ENCODE peak calls at places on chromosome 7, in eight cellular contexts. R, Y, F, G, K, D, E and B are unnamed samples.

GRCh38 chr7:21355406-21355874 is 72.4 kb upstream of the SP4 start:
- DNase-seq in D (no peak), Y (no peak), G (no peak), K (no peak), E (no peak), F (no peak), R (no peak), B (no peak)

GRCh38 chr7:24757799-24758275 is 573 bp upstream of the GSDME start:
- DNase-seq in D (peak), Y (no peak), F (no peak), R (peak), K (no peak), E (no peak), G (no peak), B (no peak)

GRCh38 chr7:158957921-158958471 is 101.6 kb downstream of the DYNC2I1 start:
- DNase-seq in Y (no peak), K (no peak), G (peak), R (no peak), F (no peak), D (no peak), E (no peak), B (no peak)

GRCh38 chr7:126460664-126461063 is 792.1 kb downstream of the GRM8 start:
- DNase-seq in G (no peak), K (no peak), Y (no peak), D (no peak), E (no peak), F (no peak), R (no peak), B (no peak)

GRCh38 chr7:152925412-152926147 is 166.0 kb downstream of the ACTR3B start:
- DNase-seq in R (no peak), K (no peak), F (no peak), Y (no peak), E (no peak), G (no peak), D (peak), B (peak)

GRCh38 chr7:81159402-81159801 is 240.6 kb upstream of the SEMA3C start:
- DNase-seq in Y (peak), G (no peak), F (no peak), R (no peak), D (no peak), K (no peak), E (no peak), B (no peak)

GRCh38 chr7:140607441-140607989 is 33.1 kb downstream of the DENND2A start:
- DNase-seq in R (peak), E (peak), D (no peak), Y (no peak), F (peak), G (no peak), K (peak), B (no peak)

GRCh38 chr7:9557853-9558252 is 1124.4 kb downstream of the NXPH1 start:
- DNase-seq in E (no peak), Y (no peak), R (no peak), D (no peak), G (no peak), K (no peak), F (no peak), B (no peak)

GRCh38 chr7:115357213-115357999 is 435.5 kb downstream of the MDFIC start:
- DNase-seq in E (no peak), R (no peak), D (no peak), G (no peak), Y (no peak), F (no peak), K (no peak), B (no peak)

GRCh38 chr7:24435002-24435401 is 138.2 kb upstream of the PALS2 start:
- DNase-seq in D (peak), E (no peak), K (no peak), R (no peak), G (no peak), F (no peak), Y (no peak), B (no peak)

GRCh38 chr7:112759905-112760304 is 30.3 kb downstream of the TMEM168 start:
- DNase-seq in E (no peak), K (no peak), G (no peak), D (no peak), Y (no peak), F (no peak), R (no peak), B (no peak)

GRCh38 chr7:71173955-71174354 is 42.0 kb downstream of the GALNT17 start:
- DNase-seq in F (no peak), D (no peak), K (no peak), Y (no peak), G (no peak), E (no peak), R (no peak), B (no peak)

GRCh38 chr7:100342761-100343160 is 15.2 kb upstream of the PILRB start:
- DNase-seq in E (no peak), F (peak), K (no peak), G (no peak), Y (no peak), R (no peak), D (no peak), B (no peak)

GRCh38 chr7:119197872-119198527 is 973.5 kb downstream of the ANKRD7 start:
- DNase-seq in F (no peak), Y (peak), G (peak), R (no peak), K (no peak), E (no peak), D (peak), B (no peak)

GRCh38 chr7:153390955-153391354 is 631.4 kb downstream of the ACTR3B start:
- DNase-seq in G (no peak), E (no peak), K (no peak), F (no peak), D (no peak), Y (no peak), R (no peak), B (peak)

GRCh38 chr7:96397936-96398596 is 76.2 kb upstream of the SLC25A13 start:
- DNase-seq in D (peak), E (no peak), R (no peak), G (no peak), K (no peak), Y (no peak), F (no peak), B (no peak)

GRCh38 chr7:106057962-106058901 is 53.9 kb downstream of the SYPL1 start:
- DNase-seq in F (peak), G (peak), Y (no peak), K (no peak), R (peak), D (peak), E (no peak), B (no peak)

GRCh38 chr7:94297397-94297838 is 97.3 kb upstream of the COL1A2 start:
- DNase-seq in K (peak), G (peak), E (peak), D (no peak), R (no peak), F (no peak), Y (no peak), B (no peak)

GRCh38 chr7:46725838-46726237 is 804.8 kb upstream of the IGFBP3 start:
- DNase-seq in G (no peak), K (no peak), R (no peak), D (no peak), F (no peak), E (no peak), Y (no peak), B (no peak)

GRCh38 chr7:74365320-74366022 is 76.3 kb downstream of the CLIP2 start:
- DNase-seq in K (peak), E (peak), R (peak), D (peak), F (no peak), Y (peak), G (peak), B (no peak)

GRCh38 chr7:4261038-4261960 is 420.8 kb upstream of the FOXK1 start:
- DNase-seq in K (no peak), F (peak), R (no peak), G (no peak), D (peak), Y (no peak), E (peak), B (no peak)

GRCh38 chr7:84113906-84114875 is 80.4 kb downstream of the SEMA3A start:
- DNase-seq in D (no peak), K (no peak), G (no peak), F (no peak), Y (no peak), E (no peak), R (no peak), B (no peak)

GRCh38 chr7:6579446-6579845 is 2.2 kb downstream of the ZDHHC4 start:
- DNase-seq in R (no peak), G (no peak), F (no peak), D (no peak), Y (no peak), K (no peak), E (no peak), B (no peak)

GRCh38 chr7:95723583-95724180 is 48.7 kb upstream of the DYNC1I1 start:
- DNase-seq in E (no peak), D (peak), R (no peak), G (no peak), F (no peak), Y (peak), K (no peak), B (no peak)

GRCh38 chr7:759569-759968 is 32.5 kb upstream of the PRKAR1B start:
- DNase-seq in D (no peak), G (no peak), K (no peak), E (no peak), F (peak), Y (no peak), R (no peak), B (no peak)

GRCh38 chr7:762891-763290 is 35.8 kb upstream of the PRKAR1B start:
- DNase-seq in D (no peak), F (no peak), G (no peak), Y (no peak), E (no peak), R (no peak), K (no peak), B (no peak)

GRCh38 chr7:760006-760405 is 32.9 kb upstream of the PRKAR1B start:
- DNase-seq in R (no peak), E (no peak), D (no peak), K (no peak), Y (no peak), F (peak), G (no peak), B (no peak)

GRCh38 chr7:761631-762030 is 34.5 kb upstream of the PRKAR1B start:
- DNase-seq in G (no peak), R (no peak), K (no peak), F (no peak), Y (no peak), E (no peak), D (no peak), B (no peak)

GRCh38 chr7:761101-761500 is 34.0 kb upstream of the PRKAR1B start:
- DNase-seq in K (no peak), G (no peak), F (no peak), R (no peak), E (no peak), Y (no peak), D (no peak), B (no peak)
- TF ChIP-seq CTCF in K (no peak), G (no peak), F (no peak), R (no peak), E (no peak), Y (no peak), D (no peak), B (no peak)

GRCh38 chr7:103065666-103066065 is 8.9 kb downstream of the FBXL13 start:
- DNase-seq in Y (peak), E (peak), R (no peak), G (no peak), D (peak), F (peak), K (peak), B (no peak)
- TF ChIP-seq CTCF in Y (peak), E (no peak), R (peak), G (no peak), D (peak), F (no peak), K (peak), B (peak)

GRCh38 chr7:92404170-92404614 is 43.1 kb upstream of the GATAD1 start:
- DNase-seq in F (no peak), E (no peak), D (peak), R (no peak), G (no peak), Y (no peak), K (no peak), B (no peak)
- TF ChIP-seq CTCF in F (no peak), E (no peak), D (peak), R (peak), G (no peak), Y (peak), K (no peak), B (no peak)

GRCh38 chr7:104852386-104852785 is 161.6 kb upstream of the KMT2E start:
- DNase-seq in K (no peak), G (no peak), E (no peak), R (no peak), D (no peak), F (no peak), Y (no peak), B (no peak)

GRCh38 chr7:104843198-104843597 is 170.8 kb upstream of the KMT2E start:
- DNase-seq in G (no peak), K (no peak), Y (no peak), R (no peak), E (no peak), D (no peak), F (no peak), B (no peak)

GRCh38 chr7:104845541-104845940 is 168.5 kb upstream of the KMT2E start:
- DNase-seq in G (no peak), R (peak), Y (no peak), F (no peak), E (no peak), K (no peak), D (no peak), B (no peak)

GRCh38 chr7:104851268-104851667 is 162.7 kb upstream of the KMT2E start:
- DNase-seq in K (no peak), D (no peak), F (no peak), Y (no peak), G (no peak), R (no peak), E (no peak), B (no peak)

DNA sequence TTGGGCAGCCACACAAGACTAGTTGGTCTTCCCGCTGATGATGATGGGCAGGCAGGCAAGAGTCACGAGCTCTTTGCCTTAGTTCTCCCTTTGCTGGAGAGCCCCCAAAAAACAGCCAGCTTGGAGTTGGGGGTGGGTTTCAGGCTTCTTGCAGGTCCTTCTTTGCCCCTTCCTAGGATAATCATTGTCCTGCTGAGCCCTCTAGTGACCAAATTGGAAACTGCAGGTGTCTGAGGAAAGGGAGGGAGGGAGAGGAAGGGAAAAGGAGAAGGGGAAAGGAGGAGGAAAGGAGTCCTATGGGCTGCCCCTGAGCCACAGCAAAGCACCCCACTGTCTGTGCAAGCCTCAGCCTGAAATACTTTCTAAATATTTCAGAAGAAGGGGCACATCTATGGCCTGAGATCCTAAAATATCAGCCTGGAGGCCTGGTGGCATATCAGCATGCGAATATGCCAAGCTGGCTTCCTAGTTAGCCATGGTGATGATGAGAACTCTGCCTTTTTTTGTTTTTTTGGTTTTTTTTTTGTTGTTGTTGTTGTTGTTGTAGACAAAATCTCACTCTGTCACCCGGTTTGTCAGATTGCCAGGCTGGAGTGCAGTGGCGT is 165.5 kb upstream of the KMT2E start:
- DNase-seq in G (peak), D (peak), R (no peak), F (no peak), Y (peak), E (peak), K (no peak), B (no peak)
- TF ChIP-seq CTCF in G (no peak), D (peak), R (peak), F (peak), Y (peak), E (peak), K (peak), B (peak)

DNA sequence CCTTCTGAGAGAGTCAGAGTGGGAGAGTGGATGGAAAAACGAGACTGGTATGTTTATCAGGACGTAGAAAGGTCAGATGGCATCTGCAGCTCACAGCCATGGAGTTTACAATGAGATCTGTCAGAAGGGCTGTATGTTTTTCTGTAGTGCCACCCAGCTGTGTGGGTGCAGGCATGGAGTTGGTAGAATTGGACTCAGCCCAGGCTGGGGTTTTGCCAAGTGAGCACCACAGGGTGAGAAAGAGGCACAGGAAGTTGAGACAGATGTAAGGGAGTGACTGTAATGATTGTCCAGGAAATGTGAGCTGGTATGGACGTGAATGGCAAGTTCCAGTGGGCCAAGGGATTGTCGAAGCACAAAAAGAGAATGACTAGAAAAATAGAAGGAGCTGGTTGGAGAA is 9.1 kb upstream of the ZYX start:
- DNase-seq in Y (no peak), E (peak), G (peak), D (no peak), F (peak), K (peak), R (peak), B (no peak)
- TF ChIP-seq CTCF in Y (peak), E (no peak), G (no peak), D (no peak), F (no peak), K (no peak), R (peak), B (no peak)

DNA sequence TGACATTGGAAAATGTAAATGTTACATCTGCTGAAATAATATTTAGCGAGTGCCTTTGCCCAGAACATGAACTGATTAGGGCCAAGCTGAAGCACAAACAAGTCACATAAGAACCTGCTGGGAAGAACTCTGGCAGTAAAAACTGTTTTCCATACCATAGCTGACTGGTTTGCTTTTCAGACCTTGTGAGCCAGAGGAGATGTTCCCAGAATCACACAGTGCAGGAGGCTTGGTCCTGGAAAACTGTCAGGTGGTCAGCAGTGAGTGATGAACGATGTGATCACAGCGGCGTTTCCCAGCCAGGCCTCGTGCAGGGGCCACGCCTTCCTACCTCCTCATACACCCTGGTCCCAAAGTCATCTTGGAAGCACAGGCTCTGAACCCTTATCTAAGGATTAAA is 164.2 kb upstream of the EEPD1 start:
- DNase-seq in R (no peak), E (peak), D (no peak), G (no peak), F (no peak), K (no peak), Y (no peak), B (no peak)
- TF ChIP-seq CTCF in R (no peak), E (no peak), D (no peak), G (no peak), F (no peak), K (no peak), Y (no peak), B (no peak)